ENCODE peak calls at places on chromosome 14, in seven cellular contexts. One of them, this sample, is unnamed.

GRCh38 chr14:55599250-55599879 is 19.4 kb downstream of the KTN1 start:
- DNase-seq in foreskin fibroblast: no peak
- DNase-seq in AG10803: no peak
- DNase-seq in psoas muscle: peak
- DNase-seq in fibroblast of pulmonary artery: no peak
- DNase-seq in esophagus squamous epithelium: no peak
- DNase-seq in Calu3: peak
- DNase-seq in this sample: no peak

GRCh38 chr14:95043732-95044462 is 113.4 kb downstream of the DICER1 start:
- DNase-seq in foreskin fibroblast: no peak
- DNase-seq in AG10803: peak
- DNase-seq in psoas muscle: no peak
- DNase-seq in fibroblast of pulmonary artery: no peak
- DNase-seq in esophagus squamous epithelium: no peak
- DNase-seq in Calu3: no peak
- DNase-seq in this sample: no peak

GRCh38 chr14:105147701-105148603 is 20.6 kb downstream of the JAG2 start:
- DNase-seq in foreskin fibroblast: no peak
- DNase-seq in AG10803: no peak
- DNase-seq in psoas muscle: peak
- DNase-seq in fibroblast of pulmonary artery: no peak
- DNase-seq in esophagus squamous epithelium: no peak
- DNase-seq in Calu3: no peak
- DNase-seq in this sample: no peak

GRCh38 chr14:104432611-104433231 is 146.8 kb upstream of the C14orf180 start:
- DNase-seq in foreskin fibroblast: no peak
- DNase-seq in AG10803: no peak
- DNase-seq in psoas muscle: no peak
- DNase-seq in fibroblast of pulmonary artery: no peak
- DNase-seq in esophagus squamous epithelium: no peak
- DNase-seq in Calu3: no peak
- DNase-seq in this sample: no peak

GRCh38 chr14:25622752-25623151 is 572.8 kb upstream of the STXBP6 start:
- DNase-seq in foreskin fibroblast: no peak
- DNase-seq in AG10803: no peak
- DNase-seq in psoas muscle: no peak
- DNase-seq in fibroblast of pulmonary artery: no peak
- DNase-seq in esophagus squamous epithelium: no peak
- DNase-seq in Calu3: no peak
- DNase-seq in this sample: no peak

GRCh38 chr14:58747181-58747580 is 109.4 kb downstream of the DACT1 start:
- DNase-seq in foreskin fibroblast: peak
- DNase-seq in AG10803: peak
- DNase-seq in psoas muscle: no peak
- DNase-seq in fibroblast of pulmonary artery: peak
- DNase-seq in esophagus squamous epithelium: no peak
- DNase-seq in Calu3: no peak
- DNase-seq in this sample: no peak

GRCh38 chr14:68788275-68789001 is 4.4 kb downstream of the ZFP36L1 start:
- DNase-seq in foreskin fibroblast: no peak
- DNase-seq in AG10803: no peak
- DNase-seq in psoas muscle: no peak
- DNase-seq in fibroblast of pulmonary artery: peak
- DNase-seq in esophagus squamous epithelium: no peak
- DNase-seq in Calu3: no peak
- DNase-seq in this sample: no peak

GRCh38 chr14:105414456-105415371 is 4.9 kb upstream of the MTA1 start:
- DNase-seq in foreskin fibroblast: peak
- DNase-seq in AG10803: peak
- DNase-seq in psoas muscle: peak
- DNase-seq in fibroblast of pulmonary artery: peak
- DNase-seq in esophagus squamous epithelium: no peak
- DNase-seq in Calu3: peak
- DNase-seq in this sample: peak

GRCh38 chr14:36672095-36672494 is 10.4 kb downstream of the PAX9 start:
- DNase-seq in foreskin fibroblast: no peak
- DNase-seq in AG10803: no peak
- DNase-seq in psoas muscle: no peak
- DNase-seq in fibroblast of pulmonary artery: no peak
- DNase-seq in esophagus squamous epithelium: no peak
- DNase-seq in Calu3: no peak
- DNase-seq in this sample: no peak

GRCh38 chr14:52695481-52696091 is at the start of gene ERO1A:
- DNase-seq in foreskin fibroblast: peak
- DNase-seq in AG10803: peak
- DNase-seq in psoas muscle: peak
- DNase-seq in fibroblast of pulmonary artery: peak
- DNase-seq in esophagus squamous epithelium: peak
- DNase-seq in Calu3: peak
- DNase-seq in this sample: peak
- TF ChIP-seq CTCF in foreskin fibroblast: no peak
- TF ChIP-seq CTCF in AG10803: no peak
- TF ChIP-seq CTCF in psoas muscle: no peak
- TF ChIP-seq CTCF in fibroblast of pulmonary artery: no peak
- TF ChIP-seq CTCF in esophagus squamous epithelium: no peak
- TF ChIP-seq CTCF in Calu3: no peak
- TF ChIP-seq CTCF in this sample: no peak

GRCh38 chr14:97580923-97581495 is 783.8 kb downstream of the VRK1 start:
- DNase-seq in foreskin fibroblast: no peak
- DNase-seq in AG10803: no peak
- DNase-seq in psoas muscle: no peak
- DNase-seq in fibroblast of pulmonary artery: no peak
- DNase-seq in esophagus squamous epithelium: no peak
- DNase-seq in Calu3: no peak
- DNase-seq in this sample: no peak

GRCh38 chr14:97578982-97579381 is 781.8 kb downstream of the VRK1 start:
- DNase-seq in foreskin fibroblast: no peak
- DNase-seq in AG10803: no peak
- DNase-seq in psoas muscle: no peak
- DNase-seq in fibroblast of pulmonary artery: no peak
- DNase-seq in esophagus squamous epithelium: no peak
- DNase-seq in Calu3: no peak
- DNase-seq in this sample: peak

DNA sequence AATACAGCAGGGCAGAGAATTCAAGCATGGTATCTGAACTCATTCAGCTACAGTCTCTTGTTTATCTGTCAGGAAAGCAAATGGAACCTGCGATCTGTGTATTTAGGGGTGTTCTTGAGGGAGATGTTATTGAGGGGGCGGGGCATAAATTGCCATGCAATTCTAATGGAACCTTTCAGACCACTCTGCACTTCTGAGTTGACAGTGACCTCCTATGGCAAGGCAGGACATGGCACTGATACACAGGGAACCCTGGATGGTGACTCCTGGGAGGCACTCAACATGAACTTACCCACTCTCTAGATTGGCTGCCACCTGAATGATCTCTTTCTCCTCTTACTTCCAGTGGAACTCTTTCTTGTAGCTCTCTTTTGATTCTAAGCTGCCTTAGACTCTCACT is 787.3 kb downstream of the VRK1 start:
- DNase-seq in foreskin fibroblast: no peak
- DNase-seq in AG10803: no peak
- DNase-seq in psoas muscle: no peak
- DNase-seq in fibroblast of pulmonary artery: no peak
- DNase-seq in esophagus squamous epithelium: no peak
- DNase-seq in Calu3: no peak
- DNase-seq in this sample: no peak
- TF ChIP-seq CTCF in foreskin fibroblast: no peak
- TF ChIP-seq CTCF in AG10803: no peak
- TF ChIP-seq CTCF in psoas muscle: no peak
- TF ChIP-seq CTCF in fibroblast of pulmonary artery: no peak
- TF ChIP-seq CTCF in esophagus squamous epithelium: no peak
- TF ChIP-seq CTCF in Calu3: no peak
- TF ChIP-seq CTCF in this sample: peak

GRCh38 chr14:32908487-32909084 is 30.1 kb upstream of the NPAS3 start:
- DNase-seq in foreskin fibroblast: no peak
- DNase-seq in AG10803: peak
- DNase-seq in psoas muscle: no peak
- DNase-seq in fibroblast of pulmonary artery: no peak
- DNase-seq in esophagus squamous epithelium: no peak
- DNase-seq in Calu3: no peak
- DNase-seq in this sample: no peak

GRCh38 chr14:32913725-32914124 is 25.0 kb upstream of the NPAS3 start:
- DNase-seq in foreskin fibroblast: no peak
- DNase-seq in AG10803: no peak
- DNase-seq in psoas muscle: no peak
- DNase-seq in fibroblast of pulmonary artery: peak
- DNase-seq in esophagus squamous epithelium: no peak
- DNase-seq in Calu3: no peak
- DNase-seq in this sample: no peak
- TF ChIP-seq CTCF in foreskin fibroblast: no peak
- TF ChIP-seq CTCF in AG10803: peak
- TF ChIP-seq CTCF in psoas muscle: no peak
- TF ChIP-seq CTCF in fibroblast of pulmonary artery: peak
- TF ChIP-seq CTCF in esophagus squamous epithelium: no peak
- TF ChIP-seq CTCF in Calu3: no peak
- TF ChIP-seq CTCF in this sample: no peak

GRCh38 chr14:72611956-72612500 is 281.9 kb downstream of the DPF3 start:
- DNase-seq in foreskin fibroblast: no peak
- DNase-seq in AG10803: no peak
- DNase-seq in psoas muscle: no peak
- DNase-seq in fibroblast of pulmonary artery: no peak
- DNase-seq in esophagus squamous epithelium: no peak
- DNase-seq in Calu3: no peak
- DNase-seq in this sample: no peak
- TF ChIP-seq CTCF in foreskin fibroblast: no peak
- TF ChIP-seq CTCF in AG10803: no peak
- TF ChIP-seq CTCF in psoas muscle: no peak
- TF ChIP-seq CTCF in fibroblast of pulmonary artery: no peak
- TF ChIP-seq CTCF in esophagus squamous epithelium: no peak
- TF ChIP-seq CTCF in Calu3: no peak
- TF ChIP-seq CTCF in this sample: no peak

This sample was measured in GM06990.